ENCODE peak calls at places on chromosome 3, in six cellular contexts. F, A, Y, I, N and M are unnamed samples.

GRCh38 chr3:119891944-119892721 is 110.2 kb downstream of the NR1I2 start:
- DNase-seq in F (peak; percentile 48), A (peak; percentile 83), Y (no peak), I (peak; percentile 51), N (peak; percentile 88), M (peak; percentile 60)

GRCh38 chr3:133644768-133645167 is 17.0 kb downstream of the TOPBP1 start:
- DNase-seq in F (no peak), A (peak; percentile 85), Y (no peak), I (no peak), N (no peak), M (no peak)

GRCh38 chr3:105359098-105359762 is 7.5 kb upstream of the ALCAM start:
- DNase-seq in F (no peak), A (peak; percentile 57), Y (no peak), I (no peak), N (no peak), M (no peak)

GRCh38 chr3:12454808-12455121 is 29.5 kb upstream of the TSEN2 start:
- DNase-seq in F (no peak), A (no peak), Y (no peak), I (no peak), N (no peak), M (no peak)

GRCh38 chr3:160196511-160197104 is 28.6 kb upstream of the C3orf80 start:
- DNase-seq in F (no peak), A (no peak), Y (peak; percentile 27), I (no peak), N (no peak), M (peak; percentile 49)

GRCh38 chr3:123084192-123084591 is 17.4 kb downstream of the PDIA5 start:
- DNase-seq in F (no peak), A (peak; percentile 36), Y (peak; percentile 54), I (no peak), N (no peak), M (peak; percentile 48)

GRCh38 chr3:54756330-54756731 is 171.5 kb downstream of the LRTM1 start:
- DNase-seq in F (no peak), A (peak; percentile 47), Y (no peak), I (no peak), N (no peak), M (no peak)

GRCh38 chr3:126986001-126986400 is 3.1 kb downstream of the PLXNA1 start:
- DNase-seq in F (no peak), A (no peak), Y (no peak), I (no peak), N (no peak), M (no peak)

GRCh38 chr3:196326936-196327335 is 8.9 kb upstream of the DYNLT2B start:
- DNase-seq in F (no peak), A (no peak), Y (no peak), I (no peak), N (no peak), M (no peak)

GRCh38 chr3:185688808-185689207 is 102.7 kb downstream of the SENP2 start:
- DNase-seq in F (no peak), A (peak; percentile 97), Y (no peak), I (no peak), N (no peak), M (no peak)

GRCh38 chr3:112261742-112262141 is 32.3 kb downstream of the SLC9C1 start:
- DNase-seq in F (no peak), A (no peak), Y (no peak), I (no peak), N (no peak), M (no peak)

GRCh38 chr3:197749315-197749600 is 425 bp upstream of the FYTTD1 start:
- DNase-seq in F (peak; percentile 82), A (peak; percentile 73), Y (no peak), I (peak; percentile 88), N (peak; percentile 76), M (no peak)

GRCh38 chr3:103706671-103707070 is 1271.9 kb downstream of the ZPLD1 start:
- DNase-seq in F (no peak), A (no peak), Y (no peak), I (no peak), N (no peak), M (no peak)

GRCh38 chr3:104805042-104805441 is 561.7 kb upstream of the ALCAM start:
- DNase-seq in F (no peak), A (no peak), Y (no peak), I (no peak), N (no peak), M (no peak)

GRCh38 chr3:196203833-196204232 is 7.4 kb downstream of the ZDHHC19 start:
- DNase-seq in F (no peak), A (no peak), Y (no peak), I (no peak), N (no peak), M (no peak)

GRCh38 chr3:195697582-195698324 is 23.0 kb upstream of the MUC20 start:
- DNase-seq in F (no peak), A (peak; percentile 78), Y (no peak), I (no peak), N (peak; percentile 68), M (no peak)

GRCh38 chr3:141553055-141553454 is 66.2 kb downstream of the RASA2 start:
- DNase-seq in F (no peak), A (no peak), Y (no peak), I (peak; percentile 77), N (no peak), M (no peak)

GRCh38 chr3:191320316-191320715 is 8.9 kb upstream of the CCDC50 start:
- DNase-seq in F (no peak), A (no peak), Y (no peak), I (no peak), N (no peak), M (no peak)

GRCh38 chr3:197297020-197297419 is 1.4 kb downstream of the DLG1 start:
- DNase-seq in F (no peak), A (no peak), Y (no peak), I (peak; percentile 30), N (no peak), M (no peak)

GRCh38 chr3:33312361-33312760 is 35.1 kb downstream of the FBXL2 start:
- DNase-seq in F (no peak), A (no peak), Y (no peak), I (no peak), N (no peak), M (no peak)

GRCh38 chr3:152497457-152497856 is 228.7 kb downstream of the MBNL1 start:
- DNase-seq in F (no peak), A (peak; percentile 93), Y (no peak), I (no peak), N (no peak), M (no peak)

GRCh38 chr3:128745742-128746141 is 19.8 kb downstream of the RAB7A start:
- DNase-seq in F (no peak), A (no peak), Y (no peak), I (no peak), N (peak; percentile 82), M (no peak)

GRCh38 chr3:194281306-194281705 is 69.8 kb downstream of the CPN2 start:
- DNase-seq in F (no peak), A (no peak), Y (no peak), I (no peak), N (no peak), M (no peak)

GRCh38 chr3:71547254-71548198 is 36.0 kb downstream of the FOXP1 start:
- DNase-seq in F (no peak), A (peak; percentile 48), Y (no peak), I (no peak), N (no peak), M (no peak)

GRCh38 chr3:65787827-65788226 is 250.9 kb downstream of the MAGI1 start:
- DNase-seq in F (no peak), A (no peak), Y (no peak), I (no peak), N (no peak), M (no peak)

GRCh38 chr3:184259878-184260570 is 1.3 kb downstream of the CAMK2N2 start:
- DNase-seq in F (peak; percentile 53), A (peak; percentile 19), Y (peak; percentile 29), I (peak; percentile 48), N (peak; percentile 69), M (peak; percentile 36)

GRCh38 chr3:188975612-188976314 is 196.0 kb upstream of the TPRG1 start:
- DNase-seq in F (no peak), A (peak; percentile 78), Y (no peak), I (no peak), N (peak; percentile 22), M (no peak)

GRCh38 chr3:188978772-188979171 is 193.0 kb upstream of the TPRG1 start:
- DNase-seq in F (no peak), A (peak; percentile 69), Y (no peak), I (no peak), N (peak; percentile 4), M (no peak)

GRCh38 chr3:188979669-188980311 is 192.0 kb upstream of the TPRG1 start:
- DNase-seq in F (no peak), A (no peak), Y (no peak), I (no peak), N (peak; percentile 9), M (no peak)

GRCh38 chr3:188976407-188976806 is 195.4 kb upstream of the TPRG1 start:
- DNase-seq in F (no peak), A (no peak), Y (no peak), I (no peak), N (no peak), M (no peak)

DNA sequence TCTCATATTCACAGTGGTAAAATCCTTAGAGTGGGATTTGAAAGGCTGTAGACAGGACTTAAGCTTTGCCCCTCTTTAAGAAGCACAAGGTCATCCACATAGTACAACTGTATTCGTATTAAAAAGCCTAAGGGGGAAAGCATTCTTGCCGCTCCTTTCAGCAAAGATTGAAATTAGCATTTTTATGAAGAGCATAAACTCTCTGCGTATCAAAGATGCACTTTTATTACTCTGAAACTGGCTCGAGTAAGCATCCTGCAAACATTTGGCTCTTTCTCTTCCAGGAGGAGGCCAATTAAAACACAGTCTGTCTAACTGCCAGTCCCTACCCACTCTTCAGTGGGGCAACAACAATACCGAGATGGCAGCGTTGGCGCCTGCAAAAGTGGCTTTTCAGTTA is 192.5 kb upstream of the TPRG1 start:
- DNase-seq in F (no peak), A (no peak), Y (no peak), I (no peak), N (no peak), M (no peak)
- H3K4me3 ChIP-seq in F (no peak overlapping the region), A (no peak overlapping the region), Y (no peak overlapping the region), I (no peak overlapping the region), N (no peak overlapping the region), M (no peak overlapping the region)

GRCh38 chr3:177441813-177442646 is 244.7 kb upstream of the TBL1XR1 start:
- DNase-seq in F (peak; percentile 63), A (peak; percentile 55), Y (no peak), I (no peak), N (no peak), M (no peak)
- H3K4me3 ChIP-seq in F (no peak overlapping the region), A (no peak overlapping the region), Y (no peak overlapping the region), I (no peak overlapping the region), N (no peak overlapping the region), M (no peak overlapping the region)

GRCh38 chr3:8868996-8869395 is 94.3 kb downstream of the RAD18 start:
- DNase-seq in F (no peak), A (no peak), Y (no peak), I (no peak), N (no peak), M (no peak)
- H3K4me3 ChIP-seq in F (no peak overlapping the region), A (no peak overlapping the region), Y (no peak overlapping the region), I (no peak overlapping the region), N (no peak overlapping the region), M (no peak overlapping the region)

DNA sequence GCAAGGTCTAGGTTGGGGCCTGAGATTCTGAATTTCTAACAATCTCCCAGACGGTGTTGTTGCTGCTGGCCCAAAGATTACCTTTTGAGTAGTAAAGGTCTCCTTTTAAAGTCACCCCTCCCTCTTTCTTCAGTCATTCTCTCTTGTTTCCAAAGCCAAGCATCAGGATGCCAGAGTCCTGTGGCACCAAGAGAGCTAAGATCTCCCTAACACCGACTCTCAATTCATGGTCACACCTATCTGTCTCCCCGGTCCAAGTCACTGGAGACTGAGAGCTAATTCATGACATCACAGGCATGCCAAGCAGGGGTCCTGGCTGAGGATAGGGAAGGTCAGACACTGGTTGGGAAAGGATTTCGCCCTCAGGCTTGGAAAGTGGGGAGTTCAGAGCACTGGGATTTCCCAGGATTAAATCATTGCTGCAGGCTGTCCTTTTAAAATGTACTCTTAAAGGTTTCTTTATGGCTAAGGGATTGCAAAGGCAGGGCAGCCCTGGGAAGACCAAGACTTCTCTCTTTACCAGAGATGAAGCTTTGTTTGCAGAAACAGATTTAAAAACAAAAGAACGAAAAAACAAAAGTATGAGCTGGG is 7.3 kb downstream of the SHOX2 start:
- DNase-seq in F (no peak), A (no peak), Y (no peak), I (no peak), N (peak; percentile 55), M (no peak)
- H3K4me3 ChIP-seq in F (no peak overlapping the region), A (no peak overlapping the region), Y (no peak overlapping the region), I (no peak overlapping the region), N (peak overlapping the region; percentile 88), M (no peak overlapping the region)